ENCODE peak calls at places on chromosomes 12 and 14, in four cellular contexts. Q is K562, U is GM12878, O is HepG2. R is an unnamed sample.

GRCh38 chr12:76449572-76449971 is 101.4 kb upstream of the BBS10 start:
- DNase-seq in Q (no peak), U (no peak), O (no peak), R (no peak)

GRCh38 chr14:95421741-95422140 is 94.7 kb downstream of the SYNE3 start:
- DNase-seq in O (no peak), Q (no peak), U (no peak), R (no peak)

GRCh38 chr12:118103601-118104382 is at the start of gene VSIG10:
- DNase-seq in U (no peak), Q (peak; percentile 40), O (peak; percentile 71), R (peak; percentile 68)

GRCh38 chr12:9587903-9588600 is 19.7 kb downstream of the KLRB1 start:
- DNase-seq in O (no peak), U (no peak), Q (no peak), R (no peak)

GRCh38 chr14:51394804-51395203 is 154.8 kb downstream of the TMX1 start:
- DNase-seq in O (no peak), U (no peak), Q (no peak), R (no peak)

GRCh38 chr14:35985504-35986218 is 159.5 kb downstream of the BRMS1L start:
- DNase-seq in O (no peak), U (peak; percentile 41), Q (no peak), R (no peak)

GRCh38 chr14:91511014-91511466 is 930 bp upstream of the PPP4R3A start:
- DNase-seq in O (peak; percentile 5), U (no peak), Q (peak; percentile 30), R (no peak)

GRCh38 chr14:55803506-55804197 is 223.6 kb downstream of the KTN1 start:
- DNase-seq in Q (no peak), U (no peak), O (no peak), R (no peak)

GRCh38 chr14:100568164-100568997 is 18.8 kb downstream of the BEGAIN start:
- DNase-seq in O (no peak), Q (no peak), U (no peak), R (peak; percentile 35)

GRCh38 chr14:93997082-93997481 is at the start of gene CCDC197:
- DNase-seq in Q (no peak), U (no peak), O (no peak), R (no peak)

GRCh38 chr12:102480401-102480800 is at the start of gene IGF1:
- DNase-seq in Q (peak; percentile 73), U (no peak), O (no peak), R (no peak)

GRCh38 chr12:67751376-67751928 is 102.9 kb downstream of the DYRK2 start:
- DNase-seq in U (no peak), Q (no peak), O (no peak), R (no peak)

GRCh38 chr12:102429211-102429610 is 51.2 kb downstream of the IGF1 start:
- DNase-seq in Q (no peak), O (no peak), U (no peak), R (no peak)

GRCh38 chr14:65958664-65959562 is 527.3 kb upstream of the CCDC196 start:
- DNase-seq in Q (peak; percentile 30), O (peak; percentile 16), U (no peak), R (no peak)

GRCh38 chr12:53751336-53752191 is at the start of gene CISTR:
- DNase-seq in U (no peak), O (no peak), Q (no peak), R (peak; percentile 45)

GRCh38 chr12:25377475-25378179 is 126.9 kb upstream of the KRAS start:
- DNase-seq in O (no peak), Q (no peak), U (no peak), R (no peak)

GRCh38 chr14:76490735-76491134 is 114.8 kb downstream of the ESRRB start:
- DNase-seq in O (no peak), U (peak; percentile 17), Q (no peak), R (no peak)

GRCh38 chr12:106345739-106346138 is 11.8 kb upstream of the POLR3B start:
- DNase-seq in Q (peak; percentile 60), O (peak; percentile 77), U (no peak), R (peak; percentile 41)

GRCh38 chr14:81313775-81314429 is 86.2 kb downstream of the STON2 start:
- DNase-seq in U (no peak), Q (no peak), O (no peak), R (no peak)

GRCh38 chr12:64610660-64611429 is 550 bp downstream of the RASSF3 start:
- DNase-seq in U (no peak), Q (peak; percentile 80), O (peak; percentile 44), R (peak; percentile 73)

GRCh38 chr12:88207921-88208640 is 66.0 kb downstream of the TMTC3 start:
- DNase-seq in Q (no peak), O (no peak), U (no peak), R (no peak)

GRCh38 chr12:88273450-88273849 is 131.3 kb downstream of the TMTC3 start:
- DNase-seq in O (no peak), Q (no peak), U (no peak), R (no peak)

GRCh38 chr12:128265566-128265965 is 1.4 kb upstream of the TMEM132C start:
- DNase-seq in Q (no peak), O (no peak), U (no peak), R (no peak)

GRCh38 chr12:119005832-119006360 is 24.6 kb downstream of the SRRM4 start:
- DNase-seq in O (no peak), U (no peak), Q (no peak), R (no peak)

GRCh38 chr14:91349481-91350074 is 68.0 kb downstream of the CCDC88C start:
- DNase-seq in O (no peak), Q (no peak), U (peak; percentile 85), R (no peak)

GRCh38 chr14:100895411-100895810 is 8.1 kb downstream of the RTL1 start:
- DNase-seq in Q (no peak), O (no peak), U (no peak), R (no peak)

GRCh38 chr14:37592288-37593274 is 2.5 kb downstream of the FOXA1 start:
- DNase-seq in Q (no peak), U (no peak), O (no peak), R (peak; percentile 25)

GRCh38 chr12:58288191-58288590 is 346.8 kb downstream of the ATP23 start:
- DNase-seq in U (no peak), Q (no peak), O (no peak), R (no peak)

DNA sequence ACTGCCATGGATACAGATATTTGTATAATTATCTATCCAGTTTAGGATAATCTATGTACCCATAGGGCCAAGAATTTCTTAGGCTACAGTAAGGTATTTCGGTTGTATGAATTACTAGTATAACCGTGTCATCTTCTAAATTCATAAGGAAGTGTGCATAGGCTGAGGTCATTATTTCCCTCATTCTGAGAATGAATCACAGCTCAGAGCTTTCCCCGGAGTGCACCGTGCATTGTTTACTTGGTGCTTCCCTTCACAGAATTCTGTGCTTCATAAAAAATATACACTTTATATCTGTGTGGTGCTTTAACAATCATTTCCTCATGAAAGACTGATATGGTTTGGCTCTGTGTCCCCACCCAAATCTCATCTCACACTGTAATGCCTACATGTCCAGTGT is 514.1 kb downstream of the ETNK1 start:
- DNase-seq in O (no peak), U (no peak), Q (no peak), R (no peak)
- TF ChIP-seq CREM in O (no peak), U (no peak), Q (no peak), R (no peak)

GRCh38 chr12:2405039-2405438 is 352.3 kb downstream of the CACNA1C start:
- DNase-seq in Q (no peak), U (no peak), O (no peak), R (no peak)

GRCh38 chr12:2402180-2402579 is 349.4 kb downstream of the CACNA1C start:
- DNase-seq in Q (no peak), O (no peak), U (no peak), R (no peak)

GRCh38 chr12:2397356-2398045 is 344.7 kb downstream of the CACNA1C start:
- DNase-seq in U (no peak), O (peak; percentile 11), Q (no peak), R (no peak)

GRCh38 chr12:2403221-2403976 is 350.6 kb downstream of the CACNA1C start:
- DNase-seq in Q (no peak), O (no peak), U (no peak), R (no peak)

GRCh38 chr12:2401040-2401439 is 348.3 kb downstream of the CACNA1C start:
- DNase-seq in O (no peak), U (no peak), Q (no peak), R (no peak)
- TF ChIP-seq MAX in O (no peak), U (no peak), Q (no peak), R (no peak)

GRCh38 chr14:45038865-45039264 is 45.1 kb upstream of the PRPF39 start:
- DNase-seq in Q (peak; percentile 4), O (no peak), U (no peak), R (no peak)
- TF ChIP-seq CREM in Q (no peak), O (no peak), U (no peak), R (no peak)

GRCh38 chr12:124520258-124520657 is 47.2 kb downstream of the NCOR2 start:
- DNase-seq in U (no peak), Q (no peak), O (peak; percentile 34), R (no peak)
- TF ChIP-seq MAX in U (no peak), Q (no peak), O (no peak), R (no peak)

DNA sequence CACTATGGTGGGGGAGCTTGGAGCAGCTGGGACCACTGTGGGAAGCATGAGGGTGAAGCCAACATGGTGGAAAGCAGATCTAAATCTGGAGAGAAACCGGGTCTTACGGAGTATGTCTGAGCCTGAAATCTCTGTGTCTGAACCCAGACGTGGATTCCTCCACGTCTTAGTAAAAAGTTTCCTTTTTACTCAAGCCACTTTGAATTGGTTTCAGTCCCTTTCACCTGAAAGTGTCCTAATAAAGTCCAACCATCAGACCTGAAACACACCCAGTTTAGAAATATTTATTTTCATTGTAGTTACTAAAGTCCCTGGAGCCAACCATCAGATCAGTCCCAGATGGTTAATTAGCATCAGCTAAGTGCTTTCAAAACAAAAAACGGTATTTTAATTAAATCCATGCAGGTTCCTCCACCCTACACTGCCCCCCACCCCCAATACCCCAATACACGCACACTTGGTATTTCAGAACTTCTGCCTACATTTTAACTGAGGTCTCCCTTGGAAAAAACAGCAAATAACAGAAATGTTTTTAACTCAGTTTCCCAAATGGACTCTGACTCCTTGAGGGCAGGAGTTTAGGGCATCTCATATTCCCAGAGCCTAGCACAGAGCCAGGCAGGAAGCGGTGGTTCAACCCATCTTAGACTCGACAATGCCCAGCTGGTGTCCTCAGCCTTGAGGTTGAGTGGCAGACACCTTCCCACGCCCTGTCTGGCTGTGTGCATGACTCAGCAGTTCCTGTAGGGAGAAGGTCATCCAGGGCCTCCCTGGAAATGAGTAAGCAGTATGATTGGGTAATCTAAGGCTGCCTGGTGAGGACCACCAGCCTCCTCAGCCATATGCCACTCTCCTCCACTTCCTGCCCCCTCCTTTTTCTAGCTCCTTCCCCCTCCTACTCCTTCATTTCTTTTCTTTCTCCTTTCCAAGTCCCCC is 175.8 kb downstream of the TTC8 start:
- DNase-seq in U (no peak), Q (peak; percentile 73), O (peak; percentile 29), R (peak; percentile 19)
- TF ChIP-seq CREM in U (no peak), Q (peak; percentile 29), O (no peak), R (no peak)

R was measured in WTC11.